ENCODE peak calls at places on chromosome 14, in eight cellular contexts. C is fibroblast of pulmonary artery; K is fibroblast of lung; L is uterus; U is fibroblast of mammary gland; G is K562; N is CD8-positive, alpha-beta T cell; M is AG04449. T is an unnamed sample.

GRCh38 chr14:93286212-93286890 is 46.5 kb downstream of the BTBD7 start:
- DNase-seq in C (peak), K (peak), L (no peak), U (no peak), G (no peak), N (no peak), M (no peak), T (no peak)

GRCh38 chr14:63840981-63841380 is 11.8 kb upstream of the SYNE2 start:
- DNase-seq in C (no peak), K (no peak), L (no peak), U (no peak), G (no peak), N (peak), M (no peak), T (no peak)

GRCh38 chr14:67395876-67396189 is 16.1 kb downstream of the PLEK2 start:
- DNase-seq in C (peak), K (no peak), L (no peak), U (no peak), G (no peak), N (no peak), M (no peak), T (no peak)

GRCh38 chr14:93962701-93963601 is 13.4 kb downstream of the ASB2 start:
- DNase-seq in C (no peak), K (no peak), L (no peak), U (peak), G (no peak), N (peak), M (no peak), T (no peak)

GRCh38 chr14:71355324-71356201 is 448.3 kb downstream of the PCNX1 start:
- DNase-seq in C (peak), K (peak), L (peak), U (peak), G (peak), N (no peak), M (peak), T (no peak)

GRCh38 chr14:102280376-102280962 is 24.5 kb downstream of the MOK start:
- DNase-seq in C (peak), K (peak), L (no peak), U (peak), G (no peak), N (no peak), M (peak), T (no peak)

GRCh38 chr14:61965030-61965745 is 203.0 kb downstream of the SNAPC1 start:
- DNase-seq in C (peak), K (peak), L (no peak), U (peak), G (no peak), N (no peak), M (peak), T (no peak)

GRCh38 chr14:54708161-54708560 is 141.2 kb downstream of the SAMD4A start:
- DNase-seq in C (no peak), K (no peak), L (no peak), U (no peak), G (peak), N (no peak), M (no peak), T (no peak)

GRCh38 chr14:96683575-96684289 is 113.5 kb upstream of the VRK1 start:
- DNase-seq in C (no peak), K (no peak), L (no peak), U (peak), G (no peak), N (no peak), M (no peak), T (no peak)

GRCh38 chr14:35878272-35879140 is 52.4 kb downstream of the BRMS1L start:
- DNase-seq in C (peak), K (peak), L (peak), U (peak), G (no peak), N (no peak), M (peak), T (no peak)

GRCh38 chr14:72416892-72417291 is 477.0 kb downstream of the DPF3 start:
- DNase-seq in C (no peak), K (no peak), L (no peak), U (no peak), G (no peak), N (no peak), M (no peak), T (peak)

GRCh38 chr14:75539165-75539561 is 16.9 kb downstream of the BATF start:
- DNase-seq in C (no peak), K (no peak), L (no peak), U (no peak), G (no peak), N (no peak), M (no peak), T (no peak)

GRCh38 chr14:35044939-35045797 is 904 bp upstream of the FAM177A1 start:
- DNase-seq in C (peak), K (peak), L (no peak), U (peak), G (no peak), N (no peak), M (no peak), T (no peak)

GRCh38 chr14:69715725-69716482 is 51.0 kb upstream of the SRSF5 start:
- DNase-seq in C (peak), K (peak), L (peak), U (peak), G (no peak), N (no peak), M (peak), T (no peak)

GRCh38 chr14:63039800-63040380 is 5.4 kb downstream of the KCNH5 start:
- DNase-seq in C (peak), K (peak), L (no peak), U (peak), G (no peak), N (no peak), M (no peak), T (peak)

GRCh38 chr14:96603350-96604255 is 101.4 kb downstream of the PAPOLA start:
- DNase-seq in C (no peak), K (no peak), L (no peak), U (no peak), G (no peak), N (no peak), M (no peak), T (no peak)

GRCh38 chr14:79018846-79019245 is 848.7 kb downstream of the NRXN3 start:
- DNase-seq in C (peak), K (peak), L (no peak), U (peak), G (no peak), N (no peak), M (no peak), T (no peak)

GRCh38 chr14:38042356-38042755 is 165.3 kb upstream of the SSTR1 start:
- DNase-seq in C (peak), K (peak), L (no peak), U (peak), G (no peak), N (no peak), M (no peak), T (no peak)

GRCh38 chr14:65864993-65865392 is 452.5 kb downstream of the FUT8 start:
- DNase-seq in C (no peak), K (no peak), L (no peak), U (no peak), G (no peak), N (no peak), M (no peak), T (no peak)

GRCh38 chr14:65867333-65867732 is 454.8 kb downstream of the FUT8 start:
- DNase-seq in C (no peak), K (no peak), L (no peak), U (no peak), G (no peak), N (no peak), M (no peak), T (no peak)

GRCh38 chr14:65866422-65866821 is 453.9 kb downstream of the FUT8 start:
- DNase-seq in C (no peak), K (no peak), L (no peak), U (peak), G (no peak), N (no peak), M (no peak), T (no peak)

GRCh38 chr14:65866906-65867305 is 454.4 kb downstream of the FUT8 start:
- DNase-seq in C (no peak), K (no peak), L (no peak), U (peak), G (no peak), N (no peak), M (no peak), T (no peak)

DNA sequence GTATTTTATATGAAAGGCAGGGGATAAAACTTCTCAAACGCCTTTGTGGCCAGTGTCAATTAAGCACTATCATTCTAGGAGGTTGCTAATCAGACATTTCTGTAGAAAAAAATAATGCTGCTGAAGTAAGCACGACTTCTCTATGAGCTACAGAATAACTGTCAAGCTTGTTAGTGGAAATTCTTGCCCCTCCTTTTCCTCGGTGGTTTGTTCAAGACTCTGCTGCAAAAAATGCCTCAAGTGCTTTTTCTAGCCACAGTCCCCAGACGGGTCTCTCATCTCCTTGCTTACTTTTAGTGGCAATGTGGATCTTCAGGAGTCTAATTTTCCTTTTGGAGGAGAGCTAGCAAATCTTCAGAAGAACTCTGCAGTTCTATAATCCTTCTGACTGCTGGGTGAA is 452.0 kb downstream of the FUT8 start:
- DNase-seq in C (no peak), K (no peak), L (no peak), U (no peak), G (no peak), N (no peak), M (no peak), T (peak)
- H3K4me3 ChIP-seq in C (no peak), K (no peak), L (no peak), U (no peak), G (no peak), N (no peak), M (no peak), T (no peak)

GRCh38 chr14:91418387-91419043 is 895 bp upstream of the CCDC88C start:
- DNase-seq in C (peak), K (peak), L (peak), U (peak), G (peak), N (peak), M (no peak), T (peak)
- H3K4me3 ChIP-seq in C (peak), K (no peak), L (peak), U (peak), G (peak), N (peak), M (peak), T (peak)

GRCh38 chr14:97978336-97978735 is 1181.2 kb downstream of the VRK1 start:
- DNase-seq in C (peak), K (peak), L (peak), U (peak), G (no peak), N (peak), M (no peak), T (peak)
- H3K4me3 ChIP-seq in C (no peak), K (no peak), L (peak), U (no peak), G (no peak), N (peak), M (no peak), T (peak)

GRCh38 chr14:24673059-24673458 is 39.1 kb upstream of the GZMB start:
- DNase-seq in C (no peak), K (no peak), L (no peak), U (no peak), G (no peak), N (no peak), M (no peak), T (no peak)
- H3K4me3 ChIP-seq in C (no peak), K (no peak), L (no peak), U (no peak), G (no peak), N (peak), M (no peak), T (no peak)

GRCh38 chr14:22597265-22597664 is 835 bp upstream of the ABHD4 start:
- DNase-seq in C (no peak), K (no peak), L (no peak), U (no peak), G (no peak), N (no peak), M (no peak), T (no peak)
- H3K4me3 ChIP-seq in C (no peak), K (no peak), L (no peak), U (no peak), G (peak), N (no peak), M (no peak), T (no peak)

DNA sequence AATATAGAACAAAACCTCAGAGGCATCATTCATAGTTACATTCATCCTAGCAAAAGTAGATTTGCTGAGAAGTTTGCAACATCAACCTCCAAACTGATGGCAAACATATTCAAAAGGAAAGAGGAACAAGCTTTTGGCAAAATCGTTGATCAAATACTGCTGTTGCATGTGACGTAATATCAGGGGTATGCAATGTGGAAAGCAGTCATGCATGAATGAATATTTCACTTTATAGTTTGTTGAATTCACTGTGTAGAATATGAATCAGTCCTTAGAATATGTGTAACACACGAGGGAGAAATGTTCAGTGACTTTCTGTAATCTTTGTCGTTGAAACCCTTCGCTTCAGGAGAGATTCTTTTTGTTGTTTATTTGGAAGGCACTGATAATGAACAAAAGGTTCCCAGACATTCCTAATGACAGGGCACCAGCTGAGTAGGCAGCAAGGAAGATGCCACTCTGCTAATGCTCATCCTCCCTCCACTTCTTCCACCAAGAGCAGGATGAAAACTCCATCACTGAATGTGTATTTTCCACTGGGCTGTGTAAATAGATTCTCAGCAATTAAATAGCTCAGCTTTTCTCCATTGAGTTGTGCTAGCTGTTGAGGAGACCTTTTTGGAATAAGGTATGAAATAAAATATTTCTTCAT is 126.1 kb downstream of the PELI2 start:
- DNase-seq in C (peak), K (peak), L (no peak), U (peak), G (no peak), N (no peak), M (peak), T (no peak)
- H3K4me3 ChIP-seq in C (no peak), K (no peak), L (no peak), U (no peak), G (no peak), N (no peak), M (peak), T (no peak)

DNA sequence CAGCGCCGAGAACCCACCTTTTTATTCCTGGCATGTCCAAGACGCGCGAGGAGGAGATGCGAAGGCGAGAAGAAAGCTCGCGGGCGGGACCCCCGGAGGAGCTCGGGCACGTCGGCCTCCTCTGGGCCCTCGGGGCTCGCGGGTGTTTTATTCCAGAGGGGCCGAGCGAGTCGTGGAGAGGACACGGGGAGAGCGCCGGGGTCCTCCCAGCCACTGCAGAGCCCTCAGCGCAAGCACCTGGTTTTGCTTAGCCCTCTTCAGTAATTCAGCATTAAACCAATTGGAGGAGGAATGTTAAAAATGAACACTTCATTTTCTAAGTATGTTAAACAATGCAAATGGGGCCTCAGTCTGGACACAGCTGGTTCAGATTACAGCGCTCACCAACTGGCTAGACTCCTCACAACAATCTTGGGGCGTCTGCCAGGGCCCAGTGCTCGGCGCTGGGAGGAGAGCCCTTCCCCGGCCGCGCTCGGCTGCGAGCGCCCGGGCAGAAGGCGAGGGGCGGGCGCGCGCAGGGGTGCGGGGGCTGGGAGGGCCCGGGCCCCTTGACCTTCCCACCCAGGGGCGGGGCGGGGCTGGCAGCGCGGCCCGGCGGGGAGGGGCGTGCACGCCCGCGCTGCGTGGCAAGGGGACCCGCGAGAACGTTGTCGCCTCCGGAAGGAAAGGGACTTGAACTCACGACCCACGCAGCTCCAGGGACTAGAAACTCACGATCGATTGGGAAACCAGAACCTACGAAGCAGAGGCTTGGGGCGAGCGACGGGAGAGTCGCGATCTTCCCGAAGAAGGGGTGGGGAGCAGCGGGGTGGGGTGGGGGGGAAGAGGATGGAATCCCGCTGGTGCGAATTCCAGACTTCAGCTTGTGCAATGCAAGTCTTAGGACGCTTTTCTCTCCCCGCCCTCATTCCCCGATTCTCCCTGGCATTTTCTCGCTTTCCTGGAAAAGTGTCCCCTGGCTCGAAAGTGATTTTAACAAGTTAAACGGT is at the start of gene FBLN5:
- DNase-seq in C (peak), K (peak), L (peak), U (peak), G (peak), N (peak), M (peak), T (no peak)
- H3K4me3 ChIP-seq in C (peak), K (peak), L (peak), U (peak), G (no peak), N (peak), M (peak), T (no peak)

GRCh38 chr14:77141592-77142288 is at the start of gene ZDHHC22:
- DNase-seq in C (no peak), K (no peak), L (no peak), U (no peak), G (no peak), N (no peak), M (no peak), T (no peak)
- H3K4me3 ChIP-seq in C (peak), K (no peak), L (peak), U (no peak), G (no peak), N (no peak), M (peak), T (no peak)

GRCh38 chr14:99212646-99213045 is 59.4 kb downstream of the BCL11B start:
- DNase-seq in C (no peak), K (no peak), L (no peak), U (no peak), G (no peak), N (no peak), M (no peak), T (no peak)

GRCh38 chr14:99211410-99211809 is 60.6 kb downstream of the BCL11B start:
- DNase-seq in C (no peak), K (no peak), L (no peak), U (no peak), G (no peak), N (no peak), M (no peak), T (no peak)

GRCh38 chr14:99209409-99209808 is 62.6 kb downstream of the BCL11B start:
- DNase-seq in C (no peak), K (no peak), L (no peak), U (no peak), G (no peak), N (no peak), M (no peak), T (no peak)

GRCh38 chr14:99212199-99212598 is 59.8 kb downstream of the BCL11B start:
- DNase-seq in C (no peak), K (no peak), L (no peak), U (no peak), G (no peak), N (no peak), M (no peak), T (no peak)

DNA sequence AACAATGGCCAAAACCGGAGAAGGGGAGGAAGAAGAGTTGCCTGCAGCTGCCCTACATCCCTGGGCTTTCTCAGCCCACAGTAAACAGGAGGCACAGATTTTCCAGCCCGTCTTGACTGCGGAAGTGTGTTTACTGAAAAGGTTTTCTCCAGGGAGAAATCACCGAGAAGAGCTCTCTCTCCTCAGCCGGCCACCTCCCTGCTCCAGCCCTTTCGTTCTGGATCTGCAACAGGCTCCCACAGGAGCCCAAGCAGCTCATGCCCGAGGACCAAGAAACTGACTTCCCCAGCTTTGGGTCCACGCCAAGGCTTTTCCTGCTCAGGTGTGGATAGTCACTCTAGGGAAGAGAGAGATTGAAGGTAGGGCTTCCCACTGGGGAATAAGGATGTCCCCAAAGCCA is 61.7 kb downstream of the BCL11B start:
- DNase-seq in C (no peak), K (no peak), L (no peak), U (no peak), G (no peak), N (no peak), M (no peak), T (no peak)
- H3K4me3 ChIP-seq in C (no peak), K (no peak), L (no peak), U (no peak), G (no peak), N (peak), M (no peak), T (no peak)

GRCh38 chr14:51846631-51847488 is 13.6 kb upstream of the GNG2 start:
- DNase-seq in C (peak), K (peak), L (peak), U (no peak), G (no peak), N (peak), M (no peak), T (peak)
- H3K4me3 ChIP-seq in C (peak), K (no peak), L (no peak), U (no peak), G (no peak), N (peak), M (no peak), T (peak)